ENCODE peak calls at places on chromosome 20, in ten cellular contexts. Z is amygdala; I is CD8-positive, alpha-beta memory T cell; A is myocyte; W is ascending aorta; C is stimulated activated naive CD4-positive, alpha-beta T cell; K is fibroblast of pulmonary artery; H is choroid plexus epithelial cell; X is MCF 10A; B is sciatic nerve. P is an unnamed sample.

GRCh38 chr20:50563133-50563944 is 53.2 kb downstream of the PTPN1 start:
- DNase-seq in Z (no peak), I (no peak), A (no peak), W (no peak), C (no peak), K (no peak), H (no peak), X (no peak), B (no peak), P (no peak)

GRCh38 chr20:44728835-44729342 is 13.7 kb downstream of the CCN5 start:
- DNase-seq in Z (no peak), I (no peak), A (peak), W (peak), C (no peak), K (peak), H (peak), X (peak), B (no peak), P (no peak)

GRCh38 chr20:57439432-57439831 is 48.2 kb downstream of the RBM38 start:
- DNase-seq in Z (no peak), I (no peak), A (peak), W (peak), C (no peak), K (no peak), H (no peak), X (peak), B (no peak), P (no peak)

GRCh38 chr20:37392441-37393195 is 46.7 kb downstream of the SRC start:
- DNase-seq in Z (no peak), I (no peak), A (no peak), W (no peak), C (no peak), K (peak), H (peak), X (no peak), B (no peak), P (no peak)

GRCh38 chr20:41398408-41398807 is 31.8 kb upstream of the EMILIN3 start:
- DNase-seq in Z (no peak), I (no peak), A (no peak), W (no peak), C (no peak), K (peak), H (no peak), X (no peak), B (no peak), P (no peak)

GRCh38 chr20:32976746-32977145 is 27.5 kb downstream of the SUN5 start:
- DNase-seq in Z (no peak), I (no peak), A (no peak), W (peak), C (no peak), K (no peak), H (no peak), X (no peak), B (no peak), P (no peak)

GRCh38 chr20:47489448-47489872 is 12.2 kb upstream of the NCOA3 start:
- DNase-seq in Z (no peak), I (peak), A (no peak), W (peak), C (peak), K (no peak), H (no peak), X (no peak), B (peak), P (no peak)

GRCh38 chr20:23442436-23442835 is 3.0 kb downstream of the CSTL1 start:
- DNase-seq in Z (no peak), I (no peak), A (no peak), W (no peak), C (no peak), K (no peak), H (no peak), X (no peak), B (no peak), P (no peak)

GRCh38 chr20:56003966-56004365 is 1.4 kb downstream of the CBLN4 start:
- DNase-seq in Z (no peak), I (no peak), A (no peak), W (no peak), C (no peak), K (no peak), H (no peak), X (no peak), B (no peak), P (no peak)

GRCh38 chr20:221258-221830 is 5.7 kb upstream of the DEFB129 start:
- DNase-seq in Z (no peak), I (no peak), A (no peak), W (no peak), C (no peak), K (no peak), H (no peak), X (no peak), B (no peak), P (no peak)

GRCh38 chr20:57638173-57638894 is 18.1 kb upstream of the ZBP1 start:
- DNase-seq in Z (no peak), I (no peak), A (no peak), W (no peak), C (no peak), K (peak), H (peak), X (no peak), B (no peak), P (no peak)

GRCh38 chr20:48052492-48052870 is 267.2 kb upstream of the SULF2 start:
- DNase-seq in Z (no peak), I (no peak), A (no peak), W (no peak), C (no peak), K (peak), H (no peak), X (peak), B (no peak), P (no peak)